ENCODE peak calls at places on chromosomes 1 and 21, in seven cellular contexts. C is breast epithelium; T is brain microvascular endothelial cell; D is pancreas; S is psoas muscle; F is H9; Q is CD8-positive, alpha-beta memory T cell. I is an unnamed sample.

GRCh38 chr1:180769889-180770288 is 138.1 kb downstream of the XPR1 start:
- DNase-seq in F (no peak), D (no peak), C (no peak), S (no peak), T (no peak), Q (no peak), I (no peak)

GRCh38 chr1:151002611-151003010 is 4.1 kb downstream of the MINDY1 start:
- DNase-seq in Q (no peak), C (no peak), F (no peak), S (no peak), D (no peak), T (no peak), I (no peak)

GRCh38 chr1:36523850-36524249 is 41.1 kb upstream of the CSF3R start:
- DNase-seq in T (no peak), C (no peak), D (no peak), Q (no peak), S (no peak), F (no peak), I (no peak)

GRCh38 chr1:210262167-210262896 is 29.7 kb downstream of the SERTAD4 start:
- DNase-seq in T (peak; percentile 17), F (no peak), C (no peak), S (no peak), D (no peak), Q (no peak), I (no peak)

GRCh38 chr1:216531308-216532239 is 108.3 kb upstream of the USH2A start:
- DNase-seq in T (peak; percentile 7), Q (no peak), C (no peak), D (no peak), F (no peak), S (no peak), I (no peak)

GRCh38 chr1:118987431-118988185 is 535 bp downstream of the TBX15 start:
- DNase-seq in D (no peak), F (peak; percentile 72), S (peak; percentile 85), T (no peak), C (no peak), Q (no peak), I (no peak)

GRCh38 chr1:109239580-109240068 is 9.7 kb upstream of the CELSR2 start:
- DNase-seq in D (peak; percentile 47), S (no peak), T (peak; percentile 34), C (no peak), F (peak; percentile 89), Q (no peak), I (peak; percentile 48)

GRCh38 chr1:154328318-154329151 is 3.2 kb downstream of the ATP8B2 start:
- DNase-seq in F (peak; percentile 80), D (peak; percentile 85), S (peak; percentile 89), Q (peak; percentile 88), T (peak; percentile 60), C (peak; percentile 70), I (no peak)

GRCh38 chr1:238642231-238642630 is 744.1 kb upstream of the CHRM3 start:
- DNase-seq in C (no peak), D (no peak), T (peak; percentile 49), S (no peak), Q (no peak), F (no peak), I (no peak)

GRCh38 chr1:157369808-157370521 is 182.3 kb downstream of the FCRL5 start:
- DNase-seq in S (no peak), C (peak; percentile 30), F (peak; percentile 71), Q (no peak), T (peak; percentile 69), D (no peak), I (no peak)

GRCh38 chr1:93448292-93448982 is 519 bp downstream of the FNBP1L start:
- DNase-seq in C (peak; percentile 35), D (peak; percentile 73), Q (no peak), T (no peak), S (peak; percentile 72), F (peak; percentile 66), I (no peak)

GRCh38 chr1:93446837-93447451 is 974 bp upstream of the FNBP1L start:
- DNase-seq in T (no peak), S (peak; percentile 68), C (peak; percentile 73), D (peak; percentile 72), F (no peak), Q (no peak), I (peak; percentile 88)

GRCh38 chr1:93447481-93448291 is at the start of gene FNBP1L:
- DNase-seq in S (peak; percentile 78), Q (peak; percentile 16), D (peak; percentile 89), T (peak; percentile 40), F (peak; percentile 89), C (peak; percentile 79), I (no peak)

GRCh38 chr1:93448983-93449805 is 1.3 kb downstream of the FNBP1L start:
- DNase-seq in S (no peak), C (peak; percentile 38), Q (no peak), T (no peak), D (peak; percentile 49), F (peak; percentile 79), I (no peak)

DNA sequence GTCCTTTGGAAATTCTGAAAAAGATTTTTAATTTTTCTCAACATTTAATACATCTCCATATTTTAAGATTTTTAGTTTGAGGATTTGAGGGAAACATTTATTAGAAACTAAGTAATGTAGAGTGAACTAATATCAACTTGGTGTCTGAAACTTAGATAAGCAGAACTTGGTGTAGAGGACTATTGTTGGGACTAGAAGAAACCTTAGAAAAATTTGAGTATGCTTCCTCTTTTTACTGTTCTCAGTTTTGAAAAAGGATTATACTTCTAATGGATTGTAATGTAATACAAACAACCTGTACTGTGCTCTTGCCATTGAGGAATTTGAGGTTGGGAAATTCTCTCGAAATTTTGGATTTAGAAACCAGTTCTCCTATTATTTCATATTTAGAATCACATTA is 2.4 kb downstream of the FNBP1L start:
- DNase-seq in F (no peak), C (no peak), T (no peak), D (no peak), S (no peak), Q (no peak), I (no peak)
- H3K27ac ChIP-seq in F (no peak overlapping the region), C (peak overlapping the region; percentile 2), T (no peak overlapping the region), D (no peak overlapping the region), S (no peak overlapping the region), Q (no peak overlapping the region), I (no peak overlapping the region)

GRCh38 chr1:72623299-72623708 is 341.0 kb upstream of the NEGR1 start:
- DNase-seq in C (no peak), Q (no peak), F (peak; percentile 38), S (no peak), D (no peak), T (peak; percentile 18), I (no peak)
- H3K27ac ChIP-seq in C (no peak overlapping the region), Q (no peak overlapping the region), F (no peak overlapping the region), S (no peak overlapping the region), D (no peak overlapping the region), T (no peak overlapping the region), I (no peak overlapping the region)

DNA sequence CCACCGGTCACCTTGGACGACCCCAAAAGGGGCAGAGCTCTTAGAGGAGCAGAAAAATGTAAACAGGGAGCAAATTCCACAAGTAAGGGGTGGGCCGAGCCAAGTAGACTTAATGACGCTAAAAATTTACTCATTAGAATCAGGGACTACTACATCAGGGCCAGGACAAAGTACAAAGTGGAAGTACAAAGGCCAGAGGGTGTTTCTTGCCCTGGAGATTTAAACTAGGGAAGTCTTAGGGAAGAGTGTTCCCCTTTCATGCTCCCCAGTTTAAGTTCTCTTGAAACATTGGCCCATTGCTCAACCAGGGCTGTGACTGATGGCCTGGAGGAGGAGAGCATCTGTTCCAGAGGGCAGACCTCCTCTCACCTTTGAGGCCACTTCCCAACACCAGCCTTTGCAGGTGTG is 48.6 kb downstream of the BACH1 start:
- DNase-seq in D (no peak), Q (no peak), T (no peak), C (no peak), S (no peak), F (no peak), I (no peak)
- H3K27ac ChIP-seq in D (no peak overlapping the region), Q (no peak overlapping the region), T (peak overlapping the region; percentile 63), C (no peak overlapping the region), S (no peak overlapping the region), F (no peak overlapping the region), I (peak overlapping the region; percentile 22)

DNA sequence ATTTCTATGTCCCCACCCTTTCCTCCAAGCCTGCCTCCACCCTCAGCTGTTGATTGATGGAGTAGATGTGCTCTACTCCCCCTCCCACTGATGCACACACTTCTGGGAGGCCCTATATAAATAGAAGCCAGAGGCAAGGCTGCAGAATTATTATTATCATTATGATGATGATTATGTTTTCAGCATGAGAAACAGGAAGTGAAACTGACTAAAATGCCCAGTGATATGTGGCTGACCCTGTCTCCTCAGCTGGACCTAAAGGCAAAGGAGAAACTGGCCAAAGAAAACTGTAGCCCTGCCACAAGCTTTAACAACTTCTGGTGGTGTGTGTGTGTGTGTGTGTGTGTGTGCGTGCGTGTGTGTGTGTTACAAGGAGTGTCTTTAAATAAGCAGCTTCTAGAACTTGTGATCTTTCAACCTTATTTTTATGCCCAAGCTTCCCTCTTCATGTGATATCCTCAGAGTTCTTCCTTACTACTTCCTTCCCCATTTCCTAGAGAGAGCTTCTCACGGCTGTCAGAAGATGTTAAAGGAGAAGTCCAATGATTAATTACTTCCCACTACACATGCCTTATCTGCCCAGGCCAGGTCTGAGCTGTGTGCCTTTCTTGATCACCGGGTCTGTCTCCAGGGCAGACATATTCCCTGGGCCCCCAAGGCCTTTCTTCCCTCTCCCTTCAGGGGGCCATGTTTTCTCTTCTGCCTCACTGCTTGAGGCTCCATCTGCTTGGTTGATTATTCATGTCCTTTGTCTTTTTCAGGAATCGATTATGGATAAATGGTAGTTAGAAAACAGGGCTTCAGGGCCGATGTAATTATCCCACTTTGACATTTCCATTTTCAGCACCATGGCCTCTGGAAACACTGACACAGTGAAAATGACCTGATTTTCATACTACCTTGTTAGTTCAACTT is 11.6 kb upstream of the MAPKAPK2 start:
- DNase-seq in D (no peak), S (no peak), T (peak; percentile 54), Q (no peak), C (no peak), F (no peak), I (no peak)
- H3K27ac ChIP-seq in D (no peak overlapping the region), S (peak overlapping the region; percentile 11), T (peak overlapping the region; percentile 21), Q (peak overlapping the region; percentile 63), C (peak overlapping the region; percentile 95), F (no peak overlapping the region), I (no peak overlapping the region)